ENCODE peak calls at places on chromosomes 13 and 19, in five cellular contexts. A, G, U, V and T are unnamed samples.

GRCh38 chr19:50455992-50456391 is 20.3 kb upstream of the EMC10 start:
- DNase-seq in A (no peak), G (no peak), U (no peak), V (no peak), T (no peak)

GRCh38 chr13:51814825-51815650 is 11.1 kb upstream of the DHRS12 start:
- DNase-seq in A (peak), G (peak), U (peak), V (peak), T (peak)

GRCh38 chr13:31898383-31899071 is 133.0 kb upstream of the FRY start:
- DNase-seq in A (no peak), G (no peak), U (no peak), V (no peak), T (no peak)

GRCh38 chr19:17579523-17580244 is 24.2 kb downstream of the COLGALT1 start:
- DNase-seq in A (peak), G (peak), U (no peak), V (peak), T (peak)

GRCh38 chr19:51712461-51713081 is 11.2 kb downstream of the HAS1 start:
- DNase-seq in A (no peak), G (peak), U (no peak), V (no peak), T (peak)

GRCh38 chr19:48632692-48633147 is 4.5 kb downstream of the DBP start:
- DNase-seq in A (no peak), G (peak), U (no peak), V (no peak), T (no peak)

GRCh38 chr13:114005206-114005720 is 31.4 kb upstream of the C13orf46 start:
- DNase-seq in A (no peak), G (no peak), U (no peak), V (no peak), T (no peak)

GRCh38 chr19:15995536-15995935 is 46.7 kb downstream of the OR10H4 start:
- DNase-seq in A (no peak), G (no peak), U (no peak), V (no peak), T (no peak)

GRCh38 chr13:99614465-99614885 is 113.2 kb downstream of the TM9SF2 start:
- DNase-seq in A (no peak), G (no peak), U (peak), V (no peak), T (peak)

GRCh38 chr13:108313382-108313781 is 43.9 kb downstream of the TNFSF13B start:
- DNase-seq in A (no peak), G (no peak), U (no peak), V (no peak), T (no peak)

GRCh38 chr19:49799798-49800376 is 13.2 kb downstream of the FUZ start:
- DNase-seq in A (no peak), G (no peak), U (no peak), V (no peak), T (no peak)

GRCh38 chr19:2333027-2333806 is 4.7 kb downstream of the SPPL2B start:
- DNase-seq in A (no peak), G (no peak), U (no peak), V (no peak), T (no peak)

GRCh38 chr19:58213075-58213369 is 15.7 kb upstream of the ZNF544 start:
- DNase-seq in A (no peak), G (no peak), U (no peak), V (no peak), T (no peak)

GRCh38 chr13:51385114-51385513 is 45.6 kb downstream of the SERPINE3 start:
- DNase-seq in A (no peak), G (no peak), U (no peak), V (no peak), T (no peak)

GRCh38 chr13:23963947-23964346 is 66.6 kb upstream of the C1QTNF9B start:
- DNase-seq in A (no peak), G (no peak), U (no peak), V (no peak), T (no peak)

GRCh38 chr19:15285896-15286591 is 46.3 kb downstream of the BRD4 start:
- DNase-seq in A (no peak), G (no peak), U (no peak), V (no peak), T (peak)

GRCh38 chr19:41161903-41162302 is 31.1 kb upstream of the CYP2S1 start:
- DNase-seq in A (no peak), G (no peak), U (no peak), V (no peak), T (no peak)
- TF ChIP-seq CTCF in A (peak), G (no peak), U (no peak), V (no peak), T (peak)

GRCh38 chr19:9836021-9836420 is 903 bp downstream of the PIN1 start:
- DNase-seq in A (peak), G (peak), U (no peak), V (no peak), T (no peak)
- TF ChIP-seq CTCF in A (no peak), G (peak), U (no peak), V (no peak), T (no peak)

DNA sequence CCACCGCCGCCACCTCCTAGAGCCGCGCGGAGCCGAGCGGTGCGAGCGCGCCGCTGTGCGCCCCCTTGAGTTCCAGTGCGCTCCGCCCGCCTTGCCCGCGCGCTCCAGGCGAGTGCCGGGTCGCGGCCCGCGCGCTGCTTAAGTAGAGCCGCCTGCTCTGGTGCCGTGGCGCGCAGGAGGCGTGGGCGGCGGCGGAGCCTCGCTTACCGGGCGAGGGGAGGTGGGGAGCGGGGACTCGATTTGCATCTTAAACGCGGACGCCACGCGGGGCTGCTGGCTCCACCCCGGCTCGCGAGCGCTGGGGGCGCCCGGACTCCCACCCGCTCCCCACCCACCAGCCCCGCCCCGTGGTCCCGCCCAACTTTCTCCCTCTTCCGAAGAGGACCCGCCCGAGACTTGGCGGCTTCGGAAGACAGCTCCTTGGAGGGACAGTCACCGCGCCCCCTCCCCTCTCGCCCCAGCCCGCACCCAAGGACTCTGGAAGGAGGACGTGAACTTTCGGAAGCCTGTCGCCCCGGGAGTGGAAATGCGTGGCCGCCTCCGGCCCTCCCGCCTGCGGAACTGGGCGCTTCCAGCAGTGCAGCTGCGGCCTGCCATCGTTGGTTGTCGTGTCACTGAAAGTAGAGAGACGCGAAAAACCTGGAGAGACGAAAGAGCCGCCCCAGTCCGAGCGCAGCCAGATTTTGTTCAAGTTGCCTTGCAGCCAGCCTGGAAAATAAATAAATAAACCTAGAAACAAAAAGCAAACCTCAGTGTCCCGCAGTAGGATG is at the start of gene KCTD12:
- DNase-seq in A (peak), G (peak), U (peak), V (peak), T (peak)
- TF ChIP-seq CTCF in A (peak), G (peak), U (no peak), V (peak), T (peak)

GRCh38 chr13:39655569-39656324 is at the start of gene COG6:
- DNase-seq in A (peak), G (peak), U (peak), V (peak), T (peak)
- TF ChIP-seq CTCF in A (peak), G (no peak), U (peak), V (peak), T (no peak)

DNA sequence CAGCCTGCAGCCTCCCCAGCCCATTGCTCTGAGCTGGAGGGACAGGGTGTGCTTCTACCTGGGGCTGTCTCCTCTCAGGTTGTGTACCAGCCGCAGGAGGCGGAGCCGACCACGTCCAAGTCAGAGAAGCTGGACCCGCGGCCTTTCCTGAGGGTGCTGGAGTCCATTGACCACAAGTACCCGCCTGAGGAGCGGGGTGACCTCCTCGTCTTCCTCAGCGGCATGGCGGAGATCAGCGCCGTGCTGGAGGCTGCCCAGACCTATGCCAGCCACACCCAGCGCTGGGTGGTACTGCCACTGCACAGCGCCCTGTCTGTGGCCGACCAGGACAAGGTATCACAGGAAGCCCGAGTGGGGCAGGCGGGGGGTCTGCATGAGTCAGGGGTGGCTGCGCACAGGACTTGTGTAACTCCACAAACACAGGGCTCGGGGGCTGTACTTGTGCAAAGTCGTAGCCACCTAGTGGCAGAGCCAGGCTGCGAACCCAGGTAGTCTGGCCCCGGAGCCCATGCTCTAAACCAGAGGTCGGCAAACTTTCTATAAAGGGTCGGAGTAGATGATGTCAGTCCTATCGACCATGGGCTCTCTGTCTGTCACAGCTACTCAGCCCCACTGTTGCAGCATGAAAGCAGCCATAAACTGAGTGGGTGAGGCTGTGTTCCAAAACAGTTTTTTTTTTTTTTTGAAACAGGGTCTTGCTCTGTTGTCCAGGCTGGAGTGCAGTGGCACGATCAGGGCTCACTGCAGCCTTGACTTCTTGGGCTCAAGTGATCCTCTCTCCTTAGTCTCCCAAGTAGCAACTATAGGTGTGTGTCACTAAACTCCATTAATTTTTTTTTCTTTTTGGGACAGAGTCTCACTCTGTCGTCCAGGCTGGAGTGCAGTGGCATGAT is 8.9 kb downstream of the DHX34 start:
- DNase-seq in A (no peak), G (no peak), U (no peak), V (no peak), T (no peak)
- TF ChIP-seq CTCF in A (peak), G (peak), U (no peak), V (peak), T (peak)